ENCODE peak calls at places on chromosomes 7 and 10, in seven cellular contexts. Y is pancreas, Z is kidney, H is lower lobe of right lung, A is astrocyte, N is iPS DF 6.9, I is fibroblast of lung. Q is an unnamed sample.

GRCh38 chr10:124063736-124064135 is 29.7 kb downstream of the CHST15 start:
- DNase-seq in Y (no peak), Z (no peak), H (no peak), A (peak; percentile 92), N (no peak), I (peak; percentile 92), Q (no peak)

GRCh38 chr7:28409716-28410627 is 2.3 kb upstream of the CREB5 start:
- DNase-seq in Y (no peak), Z (peak; percentile 80), H (peak; percentile 53), A (peak; percentile 23), N (no peak), I (peak; percentile 51), Q (peak; percentile 89)

GRCh38 chr7:157086508-157087187 is 52.1 kb upstream of the UBE3C start:
- DNase-seq in Y (no peak), Z (no peak), H (no peak), A (no peak), N (no peak), I (no peak), Q (no peak)

GRCh38 chr10:15238553-15239335 is 70.3 kb upstream of the NMT2 start:
- DNase-seq in Y (no peak), Z (no peak), H (no peak), A (peak; percentile 73), N (no peak), I (peak; percentile 76), Q (no peak)

GRCh38 chr7:47888371-47889265 is 59.6 kb downstream of the PKD1L1 start:
- DNase-seq in Y (no peak), Z (peak; percentile 61), H (no peak), A (no peak), N (no peak), I (no peak), Q (no peak)

GRCh38 chr7:83486536-83486935 is 162.4 kb downstream of the SEMA3E start:
- DNase-seq in Y (no peak), Z (no peak), H (no peak), A (no peak), N (no peak), I (no peak), Q (no peak)

GRCh38 chr10:16545126-16545736 is 23.6 kb upstream of the C1QL3 start:
- DNase-seq in Y (no peak), Z (no peak), H (no peak), A (no peak), N (no peak), I (peak; percentile 3), Q (no peak)

GRCh38 chr7:5333121-5334050 is 50.6 kb downstream of the SLC29A4 start:
- DNase-seq in Y (no peak), Z (peak; percentile 70), H (no peak), A (no peak), N (no peak), I (no peak), Q (peak; percentile 70)

GRCh38 chr10:13743101-13743693 is 156.4 kb downstream of the PRPF18 start:
- DNase-seq in Y (no peak), Z (no peak), H (no peak), A (no peak), N (no peak), I (peak; percentile 33), Q (no peak)

GRCh38 chr10:95517536-95518454 is 43.4 kb downstream of the SORBS1 start:
- DNase-seq in Y (peak; percentile 52), Z (no peak), H (no peak), A (peak; percentile 95), N (no peak), I (peak; percentile 97), Q (no peak)

GRCh38 chr7:149573519-149573918 is 75.9 kb upstream of the ZNF746 start:
- DNase-seq in Y (no peak), Z (no peak), H (no peak), A (no peak), N (no peak), I (no peak), Q (no peak)

GRCh38 chr7:1934756-1935155 is 264.7 kb downstream of the ELFN1 start:
- DNase-seq in Y (no peak), Z (no peak), H (no peak), A (no peak), N (no peak), I (no peak), Q (no peak)

GRCh38 chr10:20890491-20891337 is 6.4 kb downstream of the NEBL start:
- DNase-seq in Y (no peak), Z (no peak), H (no peak), A (peak; percentile 70), N (no peak), I (peak; percentile 75), Q (no peak)

GRCh38 chr7:68176974-68177373 is 1180.3 kb downstream of the TYW1 start:
- DNase-seq in Y (peak; percentile 34), Z (no peak), H (no peak), A (peak; percentile 59), N (peak; percentile 0), I (peak; percentile 74), Q (no peak)

GRCh38 chr10:97279121-97279815 is 13.2 kb downstream of the ARHGAP19 start:
- DNase-seq in Y (no peak), Z (no peak), H (no peak), A (peak; percentile 11), N (no peak), I (peak; percentile 14), Q (peak; percentile 71)

GRCh38 chr7:127838816-127839415 is 186.9 kb downstream of the SND1 start:
- DNase-seq in Y (no peak), Z (no peak), H (no peak), A (peak; percentile 64), N (no peak), I (peak; percentile 73), Q (peak; percentile 40)

GRCh38 chr10:29635711-29636144 is 957 bp upstream of the SVIL start:
- DNase-seq in Y (no peak), Z (no peak), H (no peak), A (peak; percentile 47), N (no peak), I (peak; percentile 60), Q (no peak)

GRCh38 chr7:12130664-12131063 is 80.4 kb upstream of the TMEM106B start:
- DNase-seq in Y (no peak), Z (no peak), H (no peak), A (peak; percentile 43), N (no peak), I (peak; percentile 54), Q (no peak)

DNA sequence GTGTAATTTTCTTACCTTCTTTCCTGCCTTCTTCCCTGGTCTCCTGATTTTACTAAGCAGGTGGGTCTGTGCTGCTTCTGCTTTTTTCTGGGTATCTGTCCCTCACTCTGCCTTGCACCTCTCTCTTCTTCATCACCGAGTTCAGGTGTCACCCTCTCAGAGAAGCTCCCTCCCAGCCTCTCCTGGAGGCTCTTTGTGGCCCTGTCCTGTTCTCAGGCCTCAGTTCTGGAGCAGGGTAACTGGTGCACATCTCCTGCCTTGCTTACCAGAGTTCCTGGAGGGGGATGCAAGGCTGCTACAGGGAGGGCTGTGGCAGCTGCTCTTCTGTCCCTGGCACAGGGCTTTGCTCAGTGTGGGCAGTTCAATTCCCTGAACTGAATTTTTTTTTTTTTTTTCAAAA is 66.1 kb downstream of the RBM33 start:
- DNase-seq in Y (no peak), Z (no peak), H (no peak), A (no peak), N (no peak), I (no peak), Q (no peak)
- H3K36me3 ChIP-seq in Y (peaks cover 36% of the 10 kb centered on the region), Z (peaks cover 46% of the 10 kb centered on the region), H (peaks cover 98% of the 10 kb centered on the region), A (peaks cover 31% of the 10 kb centered on the region), N (peaks cover 14% of the 10 kb centered on the region), I (peaks cover 11% of the 10 kb centered on the region), Q (peaks cover 23% of the 10 kb centered on the region)

GRCh38 chr7:139846297-139846696 is 17.2 kb downstream of the TBXAS1 start:
- DNase-seq in Y (no peak), Z (no peak), H (no peak), A (no peak), N (no peak), I (no peak), Q (no peak)

GRCh38 chr7:139848274-139848673 is 19.2 kb downstream of the TBXAS1 start:
- DNase-seq in Y (no peak), Z (no peak), H (no peak), A (no peak), N (no peak), I (no peak), Q (no peak)

GRCh38 chr7:139845443-139845805 is 16.4 kb downstream of the TBXAS1 start:
- DNase-seq in Y (no peak), Z (no peak), H (no peak), A (no peak), N (no peak), I (no peak), Q (no peak)

GRCh38 chr7:139842414-139843210 is 13.5 kb downstream of the TBXAS1 start:
- DNase-seq in Y (no peak), Z (no peak), H (no peak), A (no peak), N (no peak), I (no peak), Q (peak; percentile 34)

DNA sequence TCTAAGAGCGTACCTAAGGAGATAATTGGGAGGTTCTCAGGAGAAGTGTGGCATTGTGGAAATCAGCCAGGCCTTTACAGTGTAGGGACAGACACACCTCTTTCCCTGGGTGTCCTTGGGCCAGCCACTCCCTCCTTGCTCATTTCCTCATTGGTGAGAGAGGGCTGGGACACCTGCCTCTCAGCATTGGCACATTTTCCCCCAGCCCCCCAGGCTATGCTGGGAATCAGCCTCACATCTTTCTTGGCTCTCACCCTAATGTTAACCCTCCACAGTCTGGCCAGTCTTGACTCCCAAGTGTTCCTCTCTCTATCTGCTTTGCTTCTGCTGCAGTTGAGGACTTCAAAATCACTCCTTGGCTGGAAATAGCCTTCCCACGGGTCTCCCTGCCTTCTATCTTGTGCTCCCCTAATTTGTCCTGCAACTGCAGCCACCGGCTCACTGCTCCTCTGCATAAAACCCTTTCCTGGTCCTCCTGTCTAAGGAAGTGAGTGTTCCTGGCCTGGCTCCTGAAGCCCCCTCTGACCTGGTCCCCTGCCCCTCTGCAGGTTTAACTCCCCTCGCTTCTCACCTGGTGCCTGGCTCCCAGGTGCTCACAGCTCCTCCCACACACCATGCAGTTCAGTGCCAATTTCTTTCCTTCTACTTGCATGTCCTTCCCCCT is 15.8 kb downstream of the TBXAS1 start:
- DNase-seq in Y (peak; percentile 70), Z (no peak), H (no peak), A (no peak), N (no peak), I (no peak), Q (no peak)
- H3K9me3 ChIP-seq in Y (no peaks in the 10 kb centered on the region), Z (no peaks in the 10 kb centered on the region), H (no peaks in the 10 kb centered on the region), A (no peaks in the 10 kb centered on the region), N (no peaks in the 10 kb centered on the region), I (no peaks in the 10 kb centered on the region), Q (no peaks in the 10 kb centered on the region)

DNA sequence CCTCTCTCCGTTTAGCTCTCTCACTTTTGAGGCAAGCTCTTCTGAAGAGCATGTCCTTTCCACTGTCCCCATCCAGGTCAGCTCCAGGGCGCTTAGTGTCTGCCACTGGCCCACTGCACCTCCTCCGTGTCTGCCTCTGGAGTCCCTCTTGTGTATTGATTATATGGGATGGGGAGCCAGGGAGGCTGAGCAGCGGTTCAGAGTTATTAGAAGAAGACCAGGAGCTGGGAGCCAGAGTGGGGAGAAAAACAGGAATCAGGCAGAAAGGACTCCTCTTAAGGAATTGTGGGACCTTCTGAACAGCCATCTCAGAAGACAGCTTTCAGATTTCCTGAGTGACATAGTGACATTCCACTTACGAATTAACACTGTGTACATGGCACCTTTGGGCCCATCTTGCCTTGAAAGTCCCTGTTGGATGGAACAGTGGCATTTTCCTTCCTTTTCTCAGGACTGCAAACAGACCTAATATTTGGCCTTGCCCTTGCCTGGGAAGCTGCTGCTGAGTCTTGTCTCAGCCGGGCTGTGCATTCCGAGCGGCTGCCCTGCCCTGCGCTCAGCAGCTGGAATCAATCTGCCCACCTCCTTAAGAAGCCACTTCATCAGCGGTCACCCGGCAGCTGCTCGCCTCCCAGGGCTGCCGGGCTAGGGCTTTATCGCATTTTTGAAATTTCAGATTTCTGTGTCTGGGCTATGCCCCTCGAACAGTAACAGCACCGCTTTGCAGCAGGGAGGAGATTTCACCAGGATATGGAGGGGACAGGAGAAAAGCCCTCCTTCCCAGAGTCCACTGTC is 81.1 kb upstream of the PRKG1 start:
- DNase-seq in Y (peak; percentile 22), Z (peak; percentile 77), H (peak; percentile 61), A (peak; percentile 52), N (no peak), I (peak; percentile 69), Q (peak; percentile 64)
- H3K4me3 ChIP-seq in Y (peak overlapping the region; percentile 73), Z (peak overlapping the region; percentile 64), H (peak overlapping the region; percentile 66), A (peak overlapping the region; percentile 70), N (no peak overlapping the region), I (peak overlapping the region; percentile 68), Q (peak overlapping the region; percentile 69)

GRCh38 chr7:56028942-56029630 is 22.2 kb downstream of the PSPH start:
- DNase-seq in Y (no peak), Z (no peak), H (no peak), A (peak; percentile 68), N (no peak), I (peak; percentile 77), Q (no peak)
- H3K36me3 ChIP-seq in Y (no peaks in the 10 kb centered on the region), Z (no peaks in the 10 kb centered on the region), H (no peaks in the 10 kb centered on the region), A (no peaks in the 10 kb centered on the region), N (peaks cover 5% of the 10 kb centered on the region), I (no peaks in the 10 kb centered on the region), Q (peaks cover 6% of the 10 kb centered on the region)